ENCODE peak calls at places on chromosome 3, in eight cellular contexts. P is aorta, J is tibial nerve, D is heart right ventricle, E is right cardiac atrium, L is Panc1, K is small intestine, O is stomach. C is an unnamed sample.
A peak's percentile ranks its signal among the peaks of the same experiment; 100 is the strongest.

GRCh38 chr3:177942911-177943310 is 593.3 kb upstream of the KCNMB2 start:
- DNase-seq in K (no peak), J (no peak), L (no peak), O (no peak), E (no peak), P (no peak), D (no peak), C (no peak)

GRCh38 chr3:123278446-123278845 is 76.7 kb downstream of the SEC22A start:
- DNase-seq in O (no peak), K (no peak), J (no peak), L (no peak), P (no peak), E (no peak), D (no peak), C (no peak)

GRCh38 chr3:64687781-64688515 is at the start of gene ADAMTS9:
- DNase-seq in L (no peak), P (peak; percentile 87), O (peak; percentile 42), J (peak; percentile 57), D (peak; percentile 84), E (peak; percentile 91), K (peak; percentile 52), C (no peak)

GRCh38 chr3:128337305-128337704 is 129.4 kb downstream of the DNAJB8 start:
- DNase-seq in J (no peak), D (no peak), K (no peak), E (no peak), P (no peak), O (no peak), L (no peak), C (no peak)

GRCh38 chr3:125431912-125432587 is 56.9 kb upstream of the ZNF148 start:
- DNase-seq in P (no peak), E (no peak), L (no peak), D (no peak), J (no peak), K (no peak), O (no peak), C (no peak)

GRCh38 chr3:55668359-55668758 is 181.3 kb upstream of the WNT5A start:
- DNase-seq in J (no peak), K (no peak), P (no peak), O (no peak), L (no peak), E (no peak), D (no peak), C (no peak)

GRCh38 chr3:125313060-125313635 is 62.0 kb downstream of the ZNF148 start:
- DNase-seq in D (no peak), E (no peak), O (no peak), L (no peak), J (no peak), P (no peak), K (no peak), C (no peak)

GRCh38 chr3:125694761-125695294 is 99.5 kb upstream of the OSBPL11 start:
- DNase-seq in L (no peak), D (no peak), P (no peak), O (peak; percentile 56), K (peak; percentile 10), J (no peak), E (no peak), C (no peak)

GRCh38 chr3:33858131-33858530 is 59.7 kb downstream of the PDCD6IP start:
- DNase-seq in P (no peak), O (no peak), J (no peak), E (no peak), D (no peak), L (no peak), K (no peak), C (no peak)

GRCh38 chr3:127688416-127689265 is 15.9 kb downstream of the ABTB1 start:
- DNase-seq in J (no peak), L (no peak), D (no peak), K (no peak), E (peak; percentile 80), O (no peak), P (peak; percentile 73), C (peak; percentile 22)

GRCh38 chr3:182716114-182716688 is 77.1 kb upstream of the ATP11B start:
- DNase-seq in K (no peak), O (no peak), J (no peak), E (no peak), D (no peak), L (no peak), P (no peak), C (no peak)

GRCh38 chr3:126468028-126468891 is 7.4 kb downstream of the ZXDC start:
- DNase-seq in E (no peak), L (no peak), J (no peak), D (no peak), P (no peak), O (no peak), K (no peak), C (no peak)

GRCh38 chr3:114877378-114878118 is 269.5 kb downstream of the ZBTB20 start:
- DNase-seq in O (no peak), E (no peak), P (no peak), L (no peak), J (no peak), K (no peak), D (no peak), C (no peak)

GRCh38 chr3:62955126-62955525 is 79.9 kb upstream of the CADPS start:
- DNase-seq in L (no peak), O (no peak), K (no peak), D (no peak), P (no peak), E (no peak), J (no peak), C (no peak)

GRCh38 chr3:185824467-185825378 is at the start of gene IGF2BP2:
- DNase-seq in J (peak; percentile 19), L (no peak), D (peak; percentile 73), P (peak; percentile 68), E (peak; percentile 91), K (peak; percentile 85), O (peak; percentile 78), C (peak; percentile 58)

GRCh38 chr3:71879089-71879488 is 94.1 kb upstream of the PROK2 start:
- DNase-seq in P (no peak), L (no peak), E (no peak), J (no peak), D (no peak), O (no peak), K (no peak), C (no peak)

GRCh38 chr3:127135241-127136023 is 57.5 kb upstream of the PRR23E start:
- DNase-seq in K (no peak), P (no peak), O (no peak), E (peak; percentile 82), D (peak; percentile 52), J (no peak), L (no peak), C (no peak)

GRCh38 chr3:76527773-76528172 is 512.1 kb upstream of the ROBO2 start:
- DNase-seq in P (no peak), D (no peak), J (no peak), L (no peak), O (no peak), E (no peak), K (no peak), C (no peak)

GRCh38 chr3:45597581-45597980 is 3.0 kb downstream of the LIMD1 start:
- DNase-seq in P (no peak), K (no peak), J (no peak), E (no peak), D (no peak), O (no peak), L (no peak), C (no peak)

GRCh38 chr3:138072816-138073215 is 42.6 kb downstream of the DZIP1L start:
- DNase-seq in P (no peak), L (no peak), O (no peak), K (no peak), D (no peak), J (no peak), E (no peak), C (no peak)

GRCh38 chr3:139538733-139539132 is 809 bp downstream of the RBP1 start:
- DNase-seq in D (peak; percentile 33), O (no peak), L (no peak), K (no peak), P (peak; percentile 74), E (peak; percentile 86), J (no peak), C (no peak)
- H3K4me1 ChIP-seq in D (peaks cover 29% of the 10 kb centered on the region), O (peaks cover 55% of the 10 kb centered on the region), L (peaks cover 16% of the 10 kb centered on the region), K (no peaks in the 10 kb centered on the region), P (no peaks in the 10 kb centered on the region), E (peaks cover 20% of the 10 kb centered on the region), J (peaks cover 29% of the 10 kb centered on the region), C (no peaks in the 10 kb centered on the region)

DNA sequence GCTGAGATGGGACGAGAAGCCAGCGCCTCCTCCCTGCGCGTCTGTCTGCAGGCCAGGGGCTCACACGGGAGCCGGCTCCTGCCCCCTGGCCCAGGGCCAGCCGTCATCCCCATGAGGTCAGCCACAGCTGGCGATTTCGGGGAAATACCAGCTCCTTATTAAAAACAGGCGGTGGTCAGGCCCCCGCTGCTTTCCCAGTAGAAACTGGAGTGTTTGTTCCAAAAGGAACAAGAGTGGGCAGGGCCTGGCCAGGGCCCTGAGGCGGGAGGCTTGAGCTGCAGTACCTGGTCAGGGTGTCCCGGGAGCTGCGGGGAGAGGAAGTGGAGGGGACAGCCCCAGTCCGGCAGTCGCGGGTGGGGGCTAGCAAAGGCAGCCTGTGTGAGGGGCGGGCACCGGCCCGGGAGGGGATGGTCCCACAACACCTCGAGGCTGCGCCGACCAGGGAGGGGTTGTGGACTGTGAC is 17.8 kb downstream of the MYL3 start:
- DNase-seq in O (peak; percentile 53), P (no peak), D (peak; percentile 81), L (no peak), E (peak; percentile 92), K (no peak), J (peak; percentile 72), C (no peak)
- H3K27ac ChIP-seq in O (peak overlapping the region; percentile 70), P (peak overlapping the region; percentile 8), D (peak overlapping the region; percentile 79), L (no peak overlapping the region), E (peak overlapping the region; percentile 22), K (peak overlapping the region; percentile 80), J (peak overlapping the region; percentile 88), C (no peak overlapping the region)

GRCh38 chr3:16266714-16267113 is 1.7 kb downstream of the OXNAD1 start:
- DNase-seq in O (no peak), J (no peak), P (no peak), K (peak; percentile 18), D (no peak), E (no peak), L (no peak), C (no peak)
- H3K4me1 ChIP-seq in O (peaks cover 43% of the 10 kb centered on the region), J (peaks cover 16% of the 10 kb centered on the region), P (no peaks in the 10 kb centered on the region), K (peaks cover 5% of the 10 kb centered on the region), D (peaks cover 27% of the 10 kb centered on the region), E (peaks cover 3% of the 10 kb centered on the region), L (peaks cover 9% of the 10 kb centered on the region), C (peaks cover 19% of the 10 kb centered on the region)

GRCh38 chr3:16258177-16258576 is 6.6 kb downstream of the DPH3 start:
- DNase-seq in K (no peak), E (no peak), O (no peak), P (no peak), L (no peak), D (no peak), J (no peak), C (no peak)

GRCh38 chr3:16253601-16254000 is 11.1 kb downstream of the DPH3 start:
- DNase-seq in P (peak; percentile 73), J (peak; percentile 70), K (no peak), E (peak; percentile 76), L (no peak), D (peak; percentile 44), O (no peak), C (no peak)

GRCh38 chr3:16254933-16255725 is 9.6 kb downstream of the DPH3 start:
- DNase-seq in P (no peak), L (no peak), E (no peak), J (no peak), O (no peak), D (no peak), K (no peak), C (no peak)

GRCh38 chr3:16258892-16259291 is 5.9 kb downstream of the DPH3 start:
- DNase-seq in L (no peak), O (no peak), P (no peak), K (no peak), D (no peak), J (no peak), E (no peak), C (no peak)

GRCh38 chr3:16257304-16257703 is 7.4 kb downstream of the DPH3 start:
- DNase-seq in K (no peak), J (no peak), P (no peak), E (no peak), O (no peak), L (no peak), D (no peak), C (no peak)
- H3K27ac ChIP-seq in K (no peak overlapping the region), J (no peak overlapping the region), P (no peak overlapping the region), E (no peak overlapping the region), O (no peak overlapping the region), L (no peak overlapping the region), D (no peak overlapping the region), C (no peak overlapping the region)